ENCODE peak calls at places on chromosome 20, in ten cellular contexts. N, S, X, R, O, K, M, D, Q and U are unnamed samples.

GRCh38 chr20:39004508-39004907 is 42.4 kb downstream of the DHX35 start:
- DNase-seq in S (peak; percentile 67), X (peak; percentile 11), R (no peak), O (no peak), M (peak; percentile 73), Q (no peak), K (peak; percentile 42), D (no peak), N (no peak), U (no peak)

GRCh38 chr20:54122189-54122588 is 51.6 kb downstream of the CYP24A1 start:
- DNase-seq in X (no peak), O (peak; percentile 46), D (peak; percentile 50), R (peak; percentile 60), N (peak; percentile 68), K (no peak), M (no peak), Q (no peak), S (peak; percentile 65), U (no peak)

GRCh38 chr20:61917459-61917858 is 148.2 kb downstream of the TAF4 start:
- DNase-seq in N (no peak), D (no peak), R (no peak), M (no peak), X (no peak), O (no peak), K (no peak), S (no peak), Q (no peak), U (no peak)

GRCh38 chr20:22810626-22811559 is 224.2 kb upstream of the SSTR4 start:
- DNase-seq in N (no peak), M (no peak), R (no peak), Q (no peak), X (no peak), S (no peak), D (no peak), O (no peak), K (no peak), U (no peak)

GRCh38 chr20:57395111-57395959 is 4.1 kb downstream of the RBM38 start:
- DNase-seq in N (peak; percentile 53), K (no peak), X (no peak), Q (peak; percentile 94), O (no peak), S (peak; percentile 76), R (no peak), M (no peak), D (peak; percentile 68), U (no peak)

GRCh38 chr20:13009682-13010406 is 1.1 kb downstream of the SPTLC3 start:
- DNase-seq in M (no peak), S (peak; percentile 64), O (peak; percentile 75), N (peak; percentile 96), K (no peak), R (peak; percentile 86), D (peak; percentile 98), X (no peak), Q (no peak), U (peak; percentile 43)

GRCh38 chr20:10798811-10799210 is 125.0 kb upstream of the JAG1 start:
- DNase-seq in X (no peak), R (peak; percentile 23), K (no peak), N (peak; percentile 33), Q (no peak), S (peak; percentile 89), O (no peak), M (no peak), D (peak; percentile 36), U (no peak)

GRCh38 chr20:1810926-1811620 is 84.1 kb upstream of the SIRPA start:
- DNase-seq in Q (peak; percentile 78), R (no peak), M (no peak), X (no peak), S (no peak), K (no peak), O (peak; percentile 25), N (peak; percentile 72), D (peak; percentile 66), U (no peak)

GRCh38 chr20:31764641-31765305 is 25.7 kb downstream of the TPX2 start:
- DNase-seq in M (no peak), O (no peak), N (peak; percentile 70), K (no peak), X (no peak), Q (no peak), R (no peak), D (peak; percentile 67), S (no peak), U (no peak)

GRCh38 chr20:61320617-61321200 is 68.6 kb downstream of the CDH4 start:
- DNase-seq in N (no peak), D (no peak), O (no peak), R (no peak), K (no peak), Q (no peak), M (no peak), S (no peak), X (no peak), U (no peak)

GRCh38 chr20:61731363-61732181 is 334.1 kb downstream of the TAF4 start:
- DNase-seq in R (peak; percentile 67), O (no peak), S (peak; percentile 78), M (no peak), Q (no peak), X (no peak), D (no peak), K (no peak), N (peak; percentile 72), U (no peak)

GRCh38 chr20:1757072-1757471 is 99.5 kb upstream of the SIRPG start:
- DNase-seq in M (no peak), R (no peak), Q (no peak), D (no peak), O (no peak), K (no peak), N (no peak), S (no peak), X (no peak), U (no peak)

GRCh38 chr20:40802886-40803285 is 113.8 kb upstream of the MAFB start:
- DNase-seq in O (no peak), X (no peak), R (no peak), Q (no peak), N (no peak), S (no peak), K (no peak), M (no peak), D (no peak), U (no peak)

GRCh38 chr20:3580412-3580811 is 82.8 kb downstream of the GFRA4 start:
- DNase-seq in R (no peak), O (no peak), S (no peak), K (no peak), N (no peak), X (no peak), M (no peak), Q (no peak), D (no peak), U (no peak)